ENCODE peak calls at places on chromosomes 12 and 14, in eight cellular contexts. Z, E, P, G, V, T, S and I are unnamed samples.
A peak's percentile ranks its signal among the peaks of the same experiment; 100 is the strongest.

GRCh38 chr12:66176105-66176504 is 6.3 kb upstream of the TMBIM4 start:
- DNase-seq in Z (no peak), S (no peak), P (no peak), G (no peak), T (no peak), V (no peak), E (no peak), I (no peak)

GRCh38 chr12:4962539-4963486 is 53.1 kb downstream of the KCNA1 start:
- DNase-seq in V (no peak), E (peak; percentile 4), G (no peak), Z (no peak), S (no peak), P (no peak), T (no peak), I (peak; percentile 1)

GRCh38 chr14:74571441-74571841 is 40.6 kb downstream of the LTBP2 start:
- DNase-seq in T (no peak), V (no peak), P (no peak), G (no peak), S (peak; percentile 63), Z (no peak), E (peak; percentile 57), I (peak; percentile 86)

GRCh38 chr12:18827913-18828312 is 90.0 kb downstream of the CAPZA3 start:
- DNase-seq in T (no peak), S (no peak), E (no peak), P (no peak), G (no peak), Z (no peak), V (no peak), I (no peak)

GRCh38 chr14:35786856-35787255 is 22.2 kb downstream of the RALGAPA1 start:
- DNase-seq in P (no peak), T (no peak), S (no peak), V (no peak), G (no peak), Z (no peak), E (no peak), I (no peak)

GRCh38 chr14:93276031-93276716 is 56.7 kb downstream of the BTBD7 start:
- DNase-seq in S (no peak), E (no peak), Z (no peak), V (no peak), T (no peak), P (no peak), G (no peak), I (no peak)

GRCh38 chr12:54024127-54024526 is 4.1 kb upstream of the HOXC6 start:
- DNase-seq in T (no peak), P (no peak), G (no peak), V (no peak), E (no peak), S (no peak), Z (no peak), I (no peak)

GRCh38 chr12:2641209-2641608 is 153.6 kb upstream of the FKBP4 start:
- DNase-seq in S (no peak), E (peak; percentile 30), V (no peak), G (no peak), P (peak; percentile 78), Z (peak; percentile 45), T (peak; percentile 23), I (peak; percentile 51)

GRCh38 chr12:49872781-49873181 is 29.9 kb upstream of the BCDIN3D start:
- DNase-seq in V (no peak), Z (no peak), E (peak; percentile 43), S (no peak), P (no peak), T (no peak), G (no peak), I (peak; percentile 41)

GRCh38 chr12:114627393-114627792 is 56.6 kb downstream of the TBX3 start:
- DNase-seq in E (no peak), G (no peak), V (no peak), S (no peak), T (no peak), Z (no peak), P (no peak), I (no peak)

GRCh38 chr12:53604581-53604980 is 21.6 kb downstream of the ATF7 start:
- DNase-seq in Z (no peak), E (no peak), P (no peak), G (no peak), V (no peak), S (no peak), T (no peak), I (no peak)

DNA sequence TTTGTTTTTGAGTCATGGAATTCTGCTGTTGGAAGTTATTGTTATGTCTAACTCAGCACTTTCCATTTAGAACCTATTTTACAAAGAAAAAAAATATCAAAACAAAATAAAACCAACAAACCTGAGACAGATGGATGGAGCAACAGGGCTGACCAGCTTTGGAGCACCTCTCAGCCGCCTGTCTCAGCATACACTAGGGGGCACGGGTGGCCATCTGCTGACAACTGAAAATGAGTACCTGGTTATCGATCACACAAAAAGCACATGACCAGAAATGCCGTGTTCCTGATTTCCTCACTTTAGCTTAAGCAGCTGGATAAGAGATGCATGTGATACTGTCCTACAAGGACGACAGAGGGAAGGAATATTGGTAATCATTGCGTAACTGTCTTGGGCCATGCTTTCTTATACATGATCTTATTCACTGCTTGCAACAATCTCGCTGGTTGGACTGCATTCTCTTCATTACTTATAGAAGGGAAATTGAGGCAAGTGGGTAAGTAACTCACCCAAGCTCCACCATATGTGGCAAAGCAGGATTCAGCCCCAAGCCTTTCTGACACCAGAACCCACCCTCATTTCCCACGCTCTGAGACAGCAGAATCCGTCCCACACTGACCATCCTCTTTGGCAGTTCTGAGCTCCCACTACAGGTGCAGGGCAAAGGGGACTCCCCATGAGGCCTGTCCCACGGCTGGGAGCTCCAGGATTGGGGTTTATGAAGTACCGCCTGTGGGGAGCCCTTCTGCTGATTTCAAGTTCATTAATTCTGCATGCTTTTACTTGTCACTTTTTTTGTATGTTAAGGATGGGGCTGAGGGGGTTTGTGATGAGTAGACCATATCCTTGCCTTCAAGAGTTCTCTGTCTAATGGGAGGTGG is 43.5 kb downstream of the C14orf132 start:
- DNase-seq in Z (no peak), E (no peak), S (no peak), V (no peak), T (no peak), G (no peak), P (no peak), I (no peak)
- TF ChIP-seq CTCF in Z (no peak), E (no peak), S (no peak), V (no peak), T (no peak), G (no peak), P (no peak), I (no peak)

DNA sequence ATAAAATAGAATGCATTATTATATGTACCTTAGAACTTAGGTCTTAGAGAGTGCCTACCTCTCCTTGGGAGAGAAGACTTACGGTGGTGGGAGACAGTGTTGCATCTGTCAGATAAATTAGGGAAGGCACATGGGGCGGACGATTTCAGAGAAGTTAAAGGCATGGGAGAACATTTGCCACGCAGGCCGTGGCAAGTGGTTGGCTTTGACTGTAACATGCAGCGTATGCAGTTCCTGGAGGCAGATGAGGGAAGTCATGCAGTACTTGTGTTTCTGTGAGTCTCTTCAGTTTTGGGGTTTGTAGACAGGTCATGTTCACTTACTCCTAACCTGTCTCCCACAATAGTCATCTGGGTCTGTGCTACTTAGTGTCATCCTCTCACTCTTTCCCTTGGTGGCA is 43.6 kb downstream of the ETV6 start:
- DNase-seq in T (no peak), E (no peak), P (no peak), V (no peak), G (no peak), Z (no peak), S (no peak), I (no peak)
- H3K4me3 ChIP-seq in T (no peak overlapping the region), E (no peak overlapping the region), P (no peak overlapping the region), V (no peak overlapping the region), G (no peak overlapping the region), Z (no peak overlapping the region), S (no peak overlapping the region), I (no peak overlapping the region)

DNA sequence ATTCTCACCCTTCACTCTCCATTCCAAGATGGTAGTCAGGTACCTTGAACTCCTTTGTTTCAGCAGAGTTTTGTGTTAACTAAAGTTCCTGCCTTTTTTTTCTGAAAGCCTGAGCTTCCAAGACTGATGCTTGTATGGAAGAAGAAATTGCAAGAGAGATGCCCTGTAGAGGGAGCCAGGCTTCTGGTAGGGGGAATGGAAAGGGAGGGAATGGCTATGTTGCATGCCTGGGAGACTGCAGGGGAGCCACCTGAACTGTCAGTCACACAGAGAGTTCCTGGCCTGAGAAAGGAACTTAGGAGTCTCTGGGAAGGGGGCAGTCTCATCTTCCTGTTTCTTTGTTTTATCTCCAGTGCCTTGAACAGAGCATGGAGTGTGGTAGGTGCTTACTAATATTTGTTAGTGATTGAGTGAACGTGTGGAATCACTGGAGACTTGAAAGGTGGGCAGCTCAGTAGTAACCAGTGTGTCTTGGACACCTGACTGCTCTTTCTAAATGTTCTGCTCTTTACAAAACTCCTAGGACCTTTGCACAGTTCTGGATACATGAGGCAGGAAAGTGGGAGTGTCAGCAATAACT is 132.2 kb downstream of the ANO4 start:
- DNase-seq in E (no peak), V (no peak), Z (peak; percentile 29), G (no peak), S (no peak), T (peak; percentile 33), P (peak; percentile 21), I (peak; percentile 35)
- TF ChIP-seq CTCF in E (peak; percentile 72), V (no peak), Z (no peak), G (no peak), S (no peak), T (peak; percentile 59), P (no peak), I (peak; percentile 52)

GRCh38 chr12:82687020-82687951 is 580 bp downstream of the TMTC2 start:
- DNase-seq in G (peak; percentile 24), Z (peak; percentile 54), E (peak; percentile 34), V (peak; percentile 5), P (no peak), T (peak; percentile 28), S (peak; percentile 23), I (peak; percentile 18)
- H3K4me3 ChIP-seq in G (peak overlapping the region; percentile 82), Z (peak overlapping the region; percentile 85), E (peak overlapping the region; percentile 92), V (peak overlapping the region; percentile 81), P (peak overlapping the region; percentile 71), T (peak overlapping the region; percentile 91), S (peak overlapping the region; percentile 89), I (peak overlapping the region; percentile 85)

GRCh38 chr12:12275874-12276273 is 9.0 kb upstream of the LRP6 start:
- DNase-seq in T (no peak), G (no peak), Z (no peak), V (no peak), E (no peak), S (no peak), P (no peak), I (no peak)

GRCh38 chr12:12282202-12282601 is 15.4 kb upstream of the LRP6 start:
- DNase-seq in Z (no peak), V (no peak), T (no peak), G (no peak), S (no peak), P (no peak), E (no peak), I (no peak)

GRCh38 chr12:12281134-12281533 is 14.3 kb upstream of the LRP6 start:
- DNase-seq in V (no peak), P (no peak), G (no peak), Z (no peak), E (no peak), T (no peak), S (no peak), I (no peak)

GRCh38 chr12:12282761-12283160 is 15.9 kb upstream of the LRP6 start:
- DNase-seq in Z (no peak), V (no peak), T (peak; percentile 75), P (peak; percentile 53), S (no peak), G (no peak), E (peak; percentile 47), I (peak; percentile 38)

GRCh38 chr12:12278899-12279298 is 12.1 kb upstream of the LRP6 start:
- DNase-seq in V (no peak), P (no peak), Z (no peak), E (no peak), G (no peak), S (no peak), T (peak; percentile 44), I (peak; percentile 74)
- TF ChIP-seq CTCF in V (no peak), P (no peak), Z (no peak), E (no peak), G (no peak), S (no peak), T (no peak), I (no peak)